ENCODE peak calls at places on chromosome 4, in four cellular contexts. C is CD4-positive, alpha-beta memory T cell; S is CD4-positive, alpha-beta T cell; G is thoracic aorta. P is an unnamed sample. For H3K9me3, the result is how much of the 10 kb centered on the place peaks cover.

GRCh38 chr4:53436251-53436650 is 58.8 kb downstream of the FIP1L1 start:
- DNase-seq in C (no peak), S (no peak), G (no peak), P (no peak)

GRCh38 chr4:101265816-101266172 is 81.5 kb downstream of the PPP3CA start:
- DNase-seq in C (no peak), S (no peak), G (no peak), P (no peak)

GRCh38 chr4:32087211-32087610 is 1367.0 kb downstream of the PCDH7 start:
- DNase-seq in C (no peak), S (no peak), G (no peak), P (no peak)

GRCh38 chr4:173528378-173529321 is 1.4 kb downstream of the HAND2 start:
- DNase-seq in C (no peak), S (no peak), G (no peak), P (no peak)

GRCh38 chr4:82463221-82463620 is 32.8 kb downstream of the ENOPH1 start:
- DNase-seq in C (no peak), S (no peak), G (no peak), P (no peak)

GRCh38 chr4:75099321-75099720 is 166.4 kb downstream of the PARM1 start:
- DNase-seq in C (no peak), S (no peak), G (no peak), P (no peak)

GRCh38 chr4:2077537-2078460 is 18.7 kb downstream of the NAT8L start:
- DNase-seq in C (no peak), S (no peak), G (no peak), P (no peak)

GRCh38 chr4:109699553-109700225 is 3.6 kb downstream of the CASP6 start:
- DNase-seq in C (no peak), S (no peak), G (no peak), P (no peak)

GRCh38 chr4:33340168-33340567 is 2620.0 kb downstream of the PCDH7 start:
- DNase-seq in C (no peak), S (no peak), G (no peak), P (no peak)

GRCh38 chr4:107835409-107835808 is 10.7 kb downstream of the SGMS2 start:
- DNase-seq in C (no peak), S (no peak), G (no peak), P (no peak)

GRCh38 chr4:71026086-71026485 is 32.6 kb downstream of the DCK start:
- DNase-seq in C (no peak), S (no peak), G (no peak), P (no peak)

GRCh38 chr4:112381996-112382692 is 85.0 kb downstream of the ALPK1 start:
- DNase-seq in C (no peak), S (no peak), G (no peak), P (no peak)

GRCh38 chr4:2441393-2442174 is 22.8 kb downstream of the CFAP99 start:
- DNase-seq in C (peak), S (peak), G (no peak), P (peak)

GRCh38 chr4:83582289-83582756 is 46.4 kb downstream of the GPAT3 start:
- DNase-seq in C (no peak), S (no peak), G (no peak), P (no peak)

GRCh38 chr4:25030283-25031076 is at the start of gene LGI2:
- DNase-seq in C (no peak), S (no peak), G (no peak), P (no peak)

GRCh38 chr4:159764343-159764952 is 661.6 kb downstream of the RAPGEF2 start:
- DNase-seq in C (no peak), S (no peak), G (no peak), P (no peak)

DNA sequence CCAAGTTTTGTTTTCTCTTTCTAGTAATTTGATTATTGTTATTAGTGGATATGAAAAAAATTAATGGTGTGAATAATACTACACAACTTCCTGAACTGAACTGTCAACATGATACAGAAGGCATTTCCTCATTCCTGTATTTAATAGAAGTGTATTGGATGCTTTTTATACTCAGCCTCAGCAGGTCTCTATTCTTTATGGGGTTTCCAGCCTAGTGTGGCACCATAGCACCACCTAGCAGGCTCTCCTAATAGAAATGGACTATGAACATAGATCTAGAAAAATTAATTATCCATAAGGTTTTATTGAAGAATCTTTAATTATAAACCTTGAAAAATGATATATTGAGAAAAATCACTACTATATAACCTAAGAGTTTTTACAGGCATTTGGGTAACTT is 52.4 kb downstream of the GLRB start:
- DNase-seq in C (no peak), S (no peak), G (no peak), P (no peak)
- H3K9me3 ChIP-seq in C (under half), S (under half), G (under half), P (under half)

DNA sequence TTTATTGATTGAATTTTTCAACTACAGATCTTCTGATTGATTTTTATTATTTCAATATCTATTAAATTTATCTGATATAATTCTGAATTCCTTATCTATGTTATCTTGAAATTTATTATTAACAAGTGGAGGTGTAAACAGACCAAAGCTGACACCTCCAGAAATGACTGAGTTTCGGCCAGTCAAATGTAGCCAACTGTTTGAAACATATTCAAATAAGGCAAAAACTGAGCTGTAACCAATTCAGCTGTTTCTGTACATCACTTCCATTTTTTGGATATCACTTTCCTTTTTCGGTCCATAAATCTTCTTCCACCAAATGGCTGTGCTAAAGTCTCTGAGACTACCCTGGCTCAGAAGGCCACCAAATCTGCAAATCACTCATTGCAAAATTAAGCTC is 2127.3 kb upstream of the AGA start:
- DNase-seq in C (no peak), S (no peak), G (no peak), P (no peak)
- H3K9me3 ChIP-seq in C (under half), S (under half), G (under half), P (under half)

GRCh38 chr4:72424006-72424405 is 145.0 kb downstream of the ADAMTS3 start:
- DNase-seq in C (no peak), S (no peak), G (no peak), P (no peak)
- H3K9me3 ChIP-seq in C (under half), S (under half), G (under half), P (under half)

DNA sequence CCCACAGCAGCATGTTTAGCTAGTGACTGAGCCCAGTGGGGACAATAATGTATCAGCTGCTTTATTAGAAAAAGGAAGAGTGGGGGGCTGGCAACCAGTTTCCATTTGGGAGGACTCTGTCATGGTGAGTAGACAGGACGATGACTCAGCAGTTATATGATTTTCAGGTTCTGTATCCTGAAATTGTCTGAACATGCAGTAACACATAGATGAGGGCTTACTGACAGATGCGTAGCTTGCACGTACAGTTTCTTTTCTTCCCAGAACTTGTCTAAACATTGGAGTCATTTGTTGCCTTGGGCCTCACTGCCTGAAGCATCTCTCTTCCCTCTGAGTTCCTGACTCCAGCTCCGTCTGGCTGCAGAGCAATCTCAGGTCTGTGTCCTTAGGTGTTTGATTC is 1415.6 kb upstream of the TENM3 start:
- DNase-seq in C (no peak), S (no peak), G (no peak), P (no peak)
- H3K9me3 ChIP-seq in C (under half), S (under half), G (under half), P (under half)

DNA sequence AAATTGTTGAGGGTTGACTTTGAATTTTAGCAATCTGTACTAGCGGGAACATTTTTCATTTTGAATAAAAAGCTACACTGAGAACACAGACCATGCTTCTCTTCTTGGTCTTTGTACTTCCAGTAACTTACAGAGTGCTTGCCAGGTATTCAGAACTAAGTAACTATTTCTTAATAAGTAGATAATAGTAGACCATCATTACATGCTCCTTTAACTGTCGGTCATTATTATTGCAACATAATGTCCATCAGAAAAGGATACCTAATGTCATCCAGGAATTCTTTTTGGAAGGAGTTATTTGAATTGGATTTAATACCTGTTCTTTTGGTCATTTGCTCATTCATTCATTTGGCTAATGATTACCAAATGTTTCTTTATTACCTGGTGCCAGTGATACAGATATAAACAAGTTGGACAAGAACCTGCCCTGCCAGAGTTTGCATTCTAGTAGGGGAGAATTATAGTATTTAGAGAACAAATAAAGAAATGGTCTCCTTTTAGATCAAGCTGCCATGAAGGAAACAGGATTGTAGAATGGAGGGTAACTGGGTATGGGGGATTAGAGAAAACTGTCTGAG is 32.7 kb downstream of the CWH43 start:
- DNase-seq in C (no peak), S (no peak), G (no peak), P (no peak)
- H3K9me3 ChIP-seq in C (under half), S (under half), G (under half), P (under half)

DNA sequence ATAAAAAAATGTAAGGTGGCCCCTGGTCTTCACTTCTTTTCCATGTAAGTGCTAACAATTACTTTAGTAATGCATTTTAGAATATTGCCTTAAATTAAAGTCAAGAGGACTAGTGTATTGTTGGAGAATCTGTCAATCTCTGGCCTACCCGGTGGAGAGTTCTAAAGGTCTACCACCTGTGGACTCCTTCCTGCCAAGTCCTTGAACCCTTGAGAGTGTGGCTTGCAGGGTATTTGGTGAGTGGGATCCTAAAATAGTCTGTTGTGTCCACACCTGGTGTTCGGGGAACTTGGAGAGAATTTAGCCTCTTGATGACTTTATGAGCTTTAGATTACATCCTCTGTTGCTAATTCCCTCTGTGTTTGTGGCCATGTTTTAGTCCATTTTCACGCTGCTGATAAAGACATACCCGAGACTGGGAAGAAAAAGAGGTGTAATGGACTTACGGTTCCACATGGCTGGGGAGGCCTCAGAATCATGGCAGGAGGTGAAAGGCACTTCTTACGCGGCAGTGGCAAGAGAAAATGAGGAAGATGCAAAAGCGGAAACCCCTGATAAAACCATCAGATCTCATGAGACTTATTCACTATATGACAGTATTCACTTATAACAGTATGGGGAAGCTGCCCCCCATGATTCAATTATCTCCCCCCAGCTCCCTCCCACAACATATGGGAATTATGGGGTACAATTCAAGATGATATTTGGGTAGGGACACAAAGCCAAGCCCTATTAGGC is 23.8 kb downstream of the DDIT4L start:
- DNase-seq in C (no peak), S (no peak), G (no peak), P (no peak)
- H3K9me3 ChIP-seq in C (under half), S (under half), G (under half), P (under half)

GRCh38 chr4:11118513-11118912 is 310.2 kb downstream of the HS3ST1 start:
- DNase-seq in C (no peak), S (no peak), G (no peak), P (no peak)
- H3K9me3 ChIP-seq in C (under half), S (under half), G (under half), P (under half)